ENCODE peak calls at places on chromosomes 12 and 14, in five cellular contexts. One of them, this sample, is unnamed.

GRCh38 chr12:24172031-24172772 is 222.7 kb upstream of the SOX5 start:
- DNase-seq in K562: no peak
- DNase-seq in GM12878: peak
- DNase-seq in HepG2: no peak
- DNase-seq in H1: no peak
- DNase-seq in this sample: peak

GRCh38 chr12:2052861-2053674 is at the start of gene CACNA1C:
- DNase-seq in K562: no peak
- DNase-seq in GM12878: no peak
- DNase-seq in HepG2: no peak
- DNase-seq in H1: no peak
- DNase-seq in this sample: peak

GRCh38 chr12:3278681-3279414 is 201.7 kb downstream of the TSPAN9 start:
- DNase-seq in H1: no peak
- DNase-seq in HepG2: no peak
- DNase-seq in K562: no peak
- DNase-seq in GM12878: no peak
- DNase-seq in this sample: no peak

GRCh38 chr12:58066296-58066695 is 124.9 kb downstream of the ATP23 start:
- DNase-seq in H1: no peak
- DNase-seq in HepG2: no peak
- DNase-seq in GM12878: no peak
- DNase-seq in K562: no peak
- DNase-seq in this sample: no peak

GRCh38 chr14:54881761-54882401 is 20.7 kb downstream of the GCH1 start:
- DNase-seq in K562: no peak
- DNase-seq in H1: no peak
- DNase-seq in GM12878: no peak
- DNase-seq in HepG2: no peak
- DNase-seq in this sample: no peak

GRCh38 chr12:89693639-89694202 is 14.9 kb downstream of the ATP2B1 start:
- DNase-seq in GM12878: no peak
- DNase-seq in H1: no peak
- DNase-seq in HepG2: no peak
- DNase-seq in K562: no peak
- DNase-seq in this sample: no peak

GRCh38 chr12:24047345-24047744 is 97.9 kb upstream of the SOX5 start:
- DNase-seq in K562: no peak
- DNase-seq in H1: no peak
- DNase-seq in GM12878: no peak
- DNase-seq in HepG2: no peak
- DNase-seq in this sample: no peak

GRCh38 chr12:47373554-47374150 is 293.9 kb upstream of the AMIGO2 start:
- DNase-seq in HepG2: no peak
- DNase-seq in H1: no peak
- DNase-seq in K562: no peak
- DNase-seq in GM12878: no peak
- DNase-seq in this sample: no peak

GRCh38 chr14:54728700-54729527 is 162.0 kb downstream of the SAMD4A start:
- DNase-seq in HepG2: no peak
- DNase-seq in K562: no peak
- DNase-seq in GM12878: no peak
- DNase-seq in H1: no peak
- DNase-seq in this sample: no peak

GRCh38 chr14:65208548-65208947 is 106.2 kb upstream of the MAX start:
- DNase-seq in HepG2: no peak
- DNase-seq in GM12878: no peak
- DNase-seq in H1: no peak
- DNase-seq in K562: no peak
- DNase-seq in this sample: no peak

GRCh38 chr12:123767613-123768012 is 5.5 kb downstream of the DNAH10 start:
- DNase-seq in GM12878: peak
- DNase-seq in K562: no peak
- DNase-seq in HepG2: no peak
- DNase-seq in H1: no peak
- DNase-seq in this sample: no peak

GRCh38 chr12:128643106-128643651 is 180.6 kb downstream of the SLC15A4 start:
- DNase-seq in GM12878: no peak
- DNase-seq in H1: no peak
- DNase-seq in K562: no peak
- DNase-seq in HepG2: no peak
- DNase-seq in this sample: no peak

GRCh38 chr12:75852143-75852542 is 179.4 kb downstream of the PHLDA1 start:
- DNase-seq in K562: no peak
- DNase-seq in H1: no peak
- DNase-seq in GM12878: no peak
- DNase-seq in HepG2: no peak
- DNase-seq in this sample: no peak

GRCh38 chr12:19757317-19757877 is 318.1 kb downstream of the AEBP2 start:
- DNase-seq in K562: no peak
- DNase-seq in GM12878: peak
- DNase-seq in H1: no peak
- DNase-seq in HepG2: no peak
- DNase-seq in this sample: no peak

GRCh38 chr12:65565601-65566560 is 258.4 kb upstream of the HMGA2 start:
- DNase-seq in GM12878: no peak
- DNase-seq in K562: peak
- DNase-seq in H1: no peak
- DNase-seq in HepG2: no peak
- DNase-seq in this sample: no peak

GRCh38 chr12:131894981-131895639 is 688 bp downstream of the ULK1 start:
- DNase-seq in K562: no peak
- DNase-seq in HepG2: no peak
- DNase-seq in H1: no peak
- DNase-seq in GM12878: no peak
- DNase-seq in this sample: no peak

GRCh38 chr12:53626702-53627169 is 554 bp upstream of the ATF7 start:
- DNase-seq in HepG2: no peak
- DNase-seq in K562: peak
- DNase-seq in H1: no peak
- DNase-seq in GM12878: no peak
- DNase-seq in this sample: no peak

GRCh38 chr14:63910593-63911363 is 58.0 kb downstream of the SYNE2 start:
- DNase-seq in GM12878: no peak
- DNase-seq in H1: no peak
- DNase-seq in HepG2: no peak
- DNase-seq in K562: no peak
- DNase-seq in this sample: no peak

GRCh38 chr12:54411398-54412241 is 7.4 kb downstream of the ITGA5 start:
- DNase-seq in K562: peak
- DNase-seq in H1: no peak
- DNase-seq in HepG2: no peak
- DNase-seq in GM12878: no peak
- DNase-seq in this sample: peak

GRCh38 chr12:110042260-110042659 is 6.1 kb downstream of the C12orf76 start:
- DNase-seq in GM12878: no peak
- DNase-seq in H1: no peak
- DNase-seq in K562: no peak
- DNase-seq in HepG2: peak
- DNase-seq in this sample: no peak

GRCh38 chr12:103642240-103642864 is 55.3 kb downstream of the STAB2 start:
- DNase-seq in K562: no peak
- DNase-seq in HepG2: peak
- DNase-seq in H1: no peak
- DNase-seq in GM12878: no peak
- DNase-seq in this sample: no peak

GRCh38 chr14:64983439-64984310 is 3.0 kb upstream of the FNTB start:
- DNase-seq in HepG2: peak
- DNase-seq in GM12878: no peak
- DNase-seq in K562: peak
- DNase-seq in H1: no peak
- DNase-seq in this sample: no peak

GRCh38 chr14:31261859-31262739 is 54.5 kb upstream of the HECTD1 start:
- DNase-seq in H1: no peak
- DNase-seq in GM12878: peak
- DNase-seq in HepG2: peak
- DNase-seq in K562: no peak
- DNase-seq in this sample: no peak

GRCh38 chr12:93833946-93834345 is 156.8 kb downstream of the CRADD start:
- DNase-seq in H1: no peak
- DNase-seq in K562: no peak
- DNase-seq in GM12878: no peak
- DNase-seq in HepG2: no peak
- DNase-seq in this sample: no peak

GRCh38 chr14:100285021-100285912 is 21.0 kb downstream of the SLC25A29 start:
- DNase-seq in HepG2: peak
- DNase-seq in H1: no peak
- DNase-seq in GM12878: no peak
- DNase-seq in K562: peak
- DNase-seq in this sample: peak

GRCh38 chr14:65164825-65165135 is 62.5 kb upstream of the MAX start:
- DNase-seq in K562: no peak
- DNase-seq in H1: no peak
- DNase-seq in HepG2: peak
- DNase-seq in GM12878: no peak
- DNase-seq in this sample: no peak

GRCh38 chr14:92783813-92784431 is 10.2 kb upstream of the GOLGA5 start:
- DNase-seq in GM12878: no peak
- DNase-seq in H1: no peak
- DNase-seq in K562: peak
- DNase-seq in HepG2: peak
- DNase-seq in this sample: no peak

GRCh38 chr14:91058017-91058675 is 2.3 kb downstream of the RPS6KA5 start:
- DNase-seq in HepG2: no peak
- DNase-seq in H1: no peak
- DNase-seq in GM12878: no peak
- DNase-seq in K562: no peak
- DNase-seq in this sample: no peak

GRCh38 chr12:27193854-27194544 is 50.1 kb upstream of the STK38L start:
- DNase-seq in K562: no peak
- DNase-seq in GM12878: no peak
- DNase-seq in HepG2: no peak
- DNase-seq in H1: no peak
- DNase-seq in this sample: no peak

GRCh38 chr12:42660968-42661937 is 71.7 kb upstream of the PRICKLE1 start:
- DNase-seq in HepG2: no peak
- DNase-seq in GM12878: no peak
- DNase-seq in K562: no peak
- DNase-seq in H1: no peak
- DNase-seq in this sample: no peak

GRCh38 chr12:48681416-48681737 is 661 bp downstream of the KANSL2 start:
- DNase-seq in K562: no peak
- DNase-seq in HepG2: peak
- DNase-seq in H1: no peak
- DNase-seq in GM12878: no peak
- DNase-seq in this sample: no peak

GRCh38 chr14:32986791-32987545 is 48.3 kb downstream of the NPAS3 start:
- DNase-seq in H1: no peak
- DNase-seq in HepG2: no peak
- DNase-seq in K562: no peak
- DNase-seq in GM12878: no peak
- DNase-seq in this sample: no peak

GRCh38 chr12:104740668-104741067 is 217.4 kb downstream of the SLC41A2 start:
- DNase-seq in HepG2: no peak
- DNase-seq in K562: no peak
- DNase-seq in H1: no peak
- DNase-seq in GM12878: peak
- DNase-seq in this sample: no peak

DNA sequence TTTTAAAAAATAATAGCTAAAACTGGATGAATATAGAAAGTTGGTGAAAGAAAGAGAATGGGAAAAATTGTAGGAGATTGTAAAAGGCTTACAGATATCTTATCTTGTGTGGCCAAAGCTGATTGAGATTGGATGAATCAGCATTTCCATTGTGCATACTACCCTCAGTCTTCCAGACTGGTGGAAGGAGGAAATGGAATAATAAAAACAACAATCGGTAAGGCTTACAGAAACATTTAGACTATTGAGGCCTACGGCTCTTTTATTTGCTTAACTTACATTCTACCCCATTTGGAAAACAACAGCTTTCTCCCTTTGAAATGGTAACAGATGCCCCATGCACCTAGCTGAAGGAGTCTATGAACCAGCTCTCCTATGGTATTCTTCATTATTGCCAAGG is 129.8 kb downstream of the PTPRB start:
- DNase-seq in HepG2: no peak
- DNase-seq in K562: no peak
- DNase-seq in GM12878: no peak
- DNase-seq in H1: peak
- DNase-seq in this sample: no peak
- TF ChIP-seq ATF2 in HepG2: no peak
- TF ChIP-seq ATF2 in K562: no peak
- TF ChIP-seq ATF2 in GM12878: no peak
- TF ChIP-seq ATF2 in H1: no peak
- TF ChIP-seq ATF2 in this sample: no peak

GRCh38 chr14:29705801-29706200 is 221.8 kb downstream of the PRKD1 start:
- DNase-seq in H1: no peak
- DNase-seq in K562: no peak
- DNase-seq in HepG2: no peak
- DNase-seq in GM12878: no peak
- DNase-seq in this sample: no peak

GRCh38 chr14:29712586-29712985 is 215.1 kb downstream of the PRKD1 start:
- DNase-seq in GM12878: no peak
- DNase-seq in K562: no peak
- DNase-seq in HepG2: no peak
- DNase-seq in H1: no peak
- DNase-seq in this sample: no peak

GRCh38 chr14:29706700-29707099 is 220.9 kb downstream of the PRKD1 start:
- DNase-seq in HepG2: no peak
- DNase-seq in H1: no peak
- DNase-seq in GM12878: no peak
- DNase-seq in K562: no peak
- DNase-seq in this sample: no peak

GRCh38 chr14:29710015-29710414 is 217.6 kb downstream of the PRKD1 start:
- DNase-seq in GM12878: no peak
- DNase-seq in K562: no peak
- DNase-seq in H1: no peak
- DNase-seq in HepG2: no peak
- DNase-seq in this sample: no peak

DNA sequence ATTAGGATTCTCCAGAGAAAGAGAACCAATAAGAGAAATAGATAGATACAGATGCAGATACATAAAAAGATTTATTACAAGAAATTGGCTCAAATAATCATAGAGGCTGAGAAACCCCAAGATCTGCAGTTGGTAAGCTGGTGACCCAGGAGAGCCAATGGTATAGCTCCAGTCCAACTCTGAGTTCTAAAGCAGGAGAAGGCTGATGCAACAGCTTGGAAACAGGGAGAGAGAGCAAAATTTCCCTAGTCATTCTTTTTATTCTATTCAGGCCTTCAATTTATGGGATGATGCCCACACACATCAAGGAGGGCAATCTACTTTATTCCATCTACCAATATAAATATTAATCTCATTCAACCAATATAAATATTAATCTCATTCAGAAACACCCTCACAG is 218.2 kb downstream of the PRKD1 start:
- DNase-seq in H1: no peak
- DNase-seq in HepG2: no peak
- DNase-seq in K562: no peak
- DNase-seq in GM12878: no peak
- DNase-seq in this sample: no peak
- TF ChIP-seq ATF2 in H1: no peak
- TF ChIP-seq ATF2 in HepG2: no peak
- TF ChIP-seq ATF2 in K562: no peak
- TF ChIP-seq ATF2 in GM12878: no peak
- TF ChIP-seq ATF2 in this sample: no peak

GRCh38 chr14:68675233-68675577 is 117.7 kb downstream of the ZFP36L1 start:
- DNase-seq in K562: no peak
- DNase-seq in H1: no peak
- DNase-seq in GM12878: no peak
- DNase-seq in HepG2: peak
- DNase-seq in this sample: no peak
- TF ChIP-seq ATF2 in K562: no peak
- TF ChIP-seq ATF2 in H1: no peak
- TF ChIP-seq ATF2 in GM12878: no peak
- TF ChIP-seq ATF2 in HepG2: no peak
- TF ChIP-seq ATF2 in this sample: no peak

GRCh38 chr12:5430639-5431603 is 987 bp upstream of the NTF3 start:
- DNase-seq in K562: no peak
- DNase-seq in HepG2: no peak
- DNase-seq in GM12878: no peak
- DNase-seq in H1: no peak
- DNase-seq in this sample: peak
- TF ChIP-seq ATF2 in K562: no peak
- TF ChIP-seq ATF2 in HepG2: no peak
- TF ChIP-seq ATF2 in GM12878: no peak
- TF ChIP-seq ATF2 in H1: no peak
- TF ChIP-seq ATF2 in this sample: no peak

This sample was measured in WTC11.